ENCODE peak calls at places on chromosome 9, in seven cellular contexts. One of them, this sample, is unnamed. For H3K4me1 and H3K9me3, the result is how much of the 10 kb centered on the place peaks cover.

GRCh38 chr9:7119612-7120011 is 361.8 kb downstream of the KDM4C start:
- DNase-seq in adrenal gland: no peak
- DNase-seq in naive thymus-derived CD4-positive, alpha-beta T cell: no peak
- DNase-seq in pancreas: no peak
- DNase-seq in CD4-positive, CD25-positive, alpha-beta regulatory T cell: no peak
- DNase-seq in effector memory CD4-positive, alpha-beta T cell: no peak
- DNase-seq in endothelial cell of umbilical vein: no peak
- DNase-seq in this sample: no peak

GRCh38 chr9:88173378-88173999 is 35.2 kb upstream of the SPATA31C2 start:
- DNase-seq in adrenal gland: peak
- DNase-seq in naive thymus-derived CD4-positive, alpha-beta T cell: peak
- DNase-seq in pancreas: no peak
- DNase-seq in CD4-positive, CD25-positive, alpha-beta regulatory T cell: no peak
- DNase-seq in effector memory CD4-positive, alpha-beta T cell: peak
- DNase-seq in endothelial cell of umbilical vein: peak
- DNase-seq in this sample: peak

GRCh38 chr9:131696163-131696439 is 43.8 kb downstream of the RAPGEF1 start:
- DNase-seq in adrenal gland: no peak
- DNase-seq in naive thymus-derived CD4-positive, alpha-beta T cell: no peak
- DNase-seq in pancreas: no peak
- DNase-seq in CD4-positive, CD25-positive, alpha-beta regulatory T cell: no peak
- DNase-seq in effector memory CD4-positive, alpha-beta T cell: no peak
- DNase-seq in endothelial cell of umbilical vein: no peak
- DNase-seq in this sample: no peak

GRCh38 chr9:126423709-126424185 is 97.1 kb downstream of the MVB12B start:
- DNase-seq in adrenal gland: peak
- DNase-seq in naive thymus-derived CD4-positive, alpha-beta T cell: no peak
- DNase-seq in pancreas: no peak
- DNase-seq in CD4-positive, CD25-positive, alpha-beta regulatory T cell: no peak
- DNase-seq in effector memory CD4-positive, alpha-beta T cell: no peak
- DNase-seq in endothelial cell of umbilical vein: no peak
- DNase-seq in this sample: no peak

GRCh38 chr9:20032413-20033006 is 243.7 kb upstream of the SLC24A2 start:
- DNase-seq in adrenal gland: no peak
- DNase-seq in naive thymus-derived CD4-positive, alpha-beta T cell: no peak
- DNase-seq in pancreas: no peak
- DNase-seq in CD4-positive, CD25-positive, alpha-beta regulatory T cell: no peak
- DNase-seq in effector memory CD4-positive, alpha-beta T cell: no peak
- DNase-seq in endothelial cell of umbilical vein: peak
- DNase-seq in this sample: no peak

GRCh38 chr9:1939926-1940368 is 75.2 kb upstream of the SMARCA2 start:
- DNase-seq in adrenal gland: no peak
- DNase-seq in naive thymus-derived CD4-positive, alpha-beta T cell: peak
- DNase-seq in pancreas: no peak
- DNase-seq in CD4-positive, CD25-positive, alpha-beta regulatory T cell: no peak
- DNase-seq in effector memory CD4-positive, alpha-beta T cell: peak
- DNase-seq in endothelial cell of umbilical vein: peak
- DNase-seq in this sample: peak

GRCh38 chr9:130498298-130498917 is 53.6 kb downstream of the ASS1 start:
- DNase-seq in adrenal gland: no peak
- DNase-seq in naive thymus-derived CD4-positive, alpha-beta T cell: no peak
- DNase-seq in pancreas: peak
- DNase-seq in CD4-positive, CD25-positive, alpha-beta regulatory T cell: no peak
- DNase-seq in effector memory CD4-positive, alpha-beta T cell: no peak
- DNase-seq in endothelial cell of umbilical vein: no peak
- DNase-seq in this sample: no peak

GRCh38 chr9:77000330-77000729 is 19.1 kb upstream of the FOXB2 start:
- DNase-seq in adrenal gland: no peak
- DNase-seq in naive thymus-derived CD4-positive, alpha-beta T cell: no peak
- DNase-seq in pancreas: no peak
- DNase-seq in CD4-positive, CD25-positive, alpha-beta regulatory T cell: no peak
- DNase-seq in effector memory CD4-positive, alpha-beta T cell: no peak
- DNase-seq in endothelial cell of umbilical vein: no peak
- DNase-seq in this sample: no peak

GRCh38 chr9:126704157-126704941 is 90.6 kb downstream of the LMX1B start:
- DNase-seq in adrenal gland: peak
- DNase-seq in naive thymus-derived CD4-positive, alpha-beta T cell: peak
- DNase-seq in pancreas: peak
- DNase-seq in CD4-positive, CD25-positive, alpha-beta regulatory T cell: no peak
- DNase-seq in effector memory CD4-positive, alpha-beta T cell: no peak
- DNase-seq in endothelial cell of umbilical vein: no peak
- DNase-seq in this sample: no peak

GRCh38 chr9:72982161-72982799 is 29.4 kb upstream of the ALDH1A1 start:
- DNase-seq in adrenal gland: no peak
- DNase-seq in naive thymus-derived CD4-positive, alpha-beta T cell: no peak
- DNase-seq in pancreas: no peak
- DNase-seq in CD4-positive, CD25-positive, alpha-beta regulatory T cell: no peak
- DNase-seq in effector memory CD4-positive, alpha-beta T cell: no peak
- DNase-seq in endothelial cell of umbilical vein: no peak
- DNase-seq in this sample: no peak

GRCh38 chr9:99345451-99345850 is 123.4 kb downstream of the SEC61B start:
- DNase-seq in adrenal gland: no peak
- DNase-seq in naive thymus-derived CD4-positive, alpha-beta T cell: no peak
- DNase-seq in pancreas: no peak
- DNase-seq in CD4-positive, CD25-positive, alpha-beta regulatory T cell: no peak
- DNase-seq in effector memory CD4-positive, alpha-beta T cell: no peak
- DNase-seq in endothelial cell of umbilical vein: no peak
- DNase-seq in this sample: no peak

GRCh38 chr9:127311239-127311741 is 46.7 kb downstream of the GARNL3 start:
- DNase-seq in adrenal gland: peak
- DNase-seq in naive thymus-derived CD4-positive, alpha-beta T cell: no peak
- DNase-seq in pancreas: no peak
- DNase-seq in CD4-positive, CD25-positive, alpha-beta regulatory T cell: no peak
- DNase-seq in effector memory CD4-positive, alpha-beta T cell: no peak
- DNase-seq in endothelial cell of umbilical vein: peak
- DNase-seq in this sample: peak

GRCh38 chr9:19138084-19138483 is 10.8 kb upstream of the PLIN2 start:
- DNase-seq in adrenal gland: no peak
- DNase-seq in naive thymus-derived CD4-positive, alpha-beta T cell: no peak
- DNase-seq in pancreas: no peak
- DNase-seq in CD4-positive, CD25-positive, alpha-beta regulatory T cell: no peak
- DNase-seq in effector memory CD4-positive, alpha-beta T cell: no peak
- DNase-seq in endothelial cell of umbilical vein: no peak
- DNase-seq in this sample: no peak

GRCh38 chr9:106731910-106732309 is 131.1 kb upstream of the ZNF462 start:
- DNase-seq in adrenal gland: no peak
- DNase-seq in naive thymus-derived CD4-positive, alpha-beta T cell: no peak
- DNase-seq in pancreas: no peak
- DNase-seq in CD4-positive, CD25-positive, alpha-beta regulatory T cell: no peak
- DNase-seq in effector memory CD4-positive, alpha-beta T cell: no peak
- DNase-seq in endothelial cell of umbilical vein: no peak
- DNase-seq in this sample: no peak

GRCh38 chr9:74499111-74499601 is 2.0 kb downstream of the RORB start:
- DNase-seq in adrenal gland: peak
- DNase-seq in naive thymus-derived CD4-positive, alpha-beta T cell: no peak
- DNase-seq in pancreas: peak
- DNase-seq in CD4-positive, CD25-positive, alpha-beta regulatory T cell: no peak
- DNase-seq in effector memory CD4-positive, alpha-beta T cell: no peak
- DNase-seq in endothelial cell of umbilical vein: no peak
- DNase-seq in this sample: peak

GRCh38 chr9:124698265-124698664 is 72.8 kb downstream of the NR6A1 start:
- DNase-seq in adrenal gland: no peak
- DNase-seq in naive thymus-derived CD4-positive, alpha-beta T cell: no peak
- DNase-seq in pancreas: no peak
- DNase-seq in CD4-positive, CD25-positive, alpha-beta regulatory T cell: no peak
- DNase-seq in effector memory CD4-positive, alpha-beta T cell: no peak
- DNase-seq in endothelial cell of umbilical vein: no peak
- DNase-seq in this sample: peak

GRCh38 chr9:100869321-100869720 is 159.2 kb upstream of the PLPPR1 start:
- DNase-seq in adrenal gland: no peak
- DNase-seq in naive thymus-derived CD4-positive, alpha-beta T cell: no peak
- DNase-seq in pancreas: no peak
- DNase-seq in CD4-positive, CD25-positive, alpha-beta regulatory T cell: no peak
- DNase-seq in effector memory CD4-positive, alpha-beta T cell: no peak
- DNase-seq in endothelial cell of umbilical vein: no peak
- DNase-seq in this sample: no peak

GRCh38 chr9:79256691-79257213 is 315.0 kb upstream of the TLE4 start:
- DNase-seq in adrenal gland: no peak
- DNase-seq in naive thymus-derived CD4-positive, alpha-beta T cell: no peak
- DNase-seq in pancreas: no peak
- DNase-seq in CD4-positive, CD25-positive, alpha-beta regulatory T cell: no peak
- DNase-seq in effector memory CD4-positive, alpha-beta T cell: no peak
- DNase-seq in endothelial cell of umbilical vein: no peak
- DNase-seq in this sample: no peak

GRCh38 chr9:109705515-109705914 is 74.5 kb upstream of the PALM2AKAP2 start:
- DNase-seq in adrenal gland: no peak
- DNase-seq in naive thymus-derived CD4-positive, alpha-beta T cell: no peak
- DNase-seq in pancreas: no peak
- DNase-seq in CD4-positive, CD25-positive, alpha-beta regulatory T cell: no peak
- DNase-seq in effector memory CD4-positive, alpha-beta T cell: no peak
- DNase-seq in endothelial cell of umbilical vein: no peak
- DNase-seq in this sample: peak

GRCh38 chr9:20356392-20357206 is 265.7 kb downstream of the MLLT3 start:
- DNase-seq in adrenal gland: peak
- DNase-seq in naive thymus-derived CD4-positive, alpha-beta T cell: peak
- DNase-seq in pancreas: no peak
- DNase-seq in CD4-positive, CD25-positive, alpha-beta regulatory T cell: peak
- DNase-seq in effector memory CD4-positive, alpha-beta T cell: no peak
- DNase-seq in endothelial cell of umbilical vein: peak
- DNase-seq in this sample: peak

DNA sequence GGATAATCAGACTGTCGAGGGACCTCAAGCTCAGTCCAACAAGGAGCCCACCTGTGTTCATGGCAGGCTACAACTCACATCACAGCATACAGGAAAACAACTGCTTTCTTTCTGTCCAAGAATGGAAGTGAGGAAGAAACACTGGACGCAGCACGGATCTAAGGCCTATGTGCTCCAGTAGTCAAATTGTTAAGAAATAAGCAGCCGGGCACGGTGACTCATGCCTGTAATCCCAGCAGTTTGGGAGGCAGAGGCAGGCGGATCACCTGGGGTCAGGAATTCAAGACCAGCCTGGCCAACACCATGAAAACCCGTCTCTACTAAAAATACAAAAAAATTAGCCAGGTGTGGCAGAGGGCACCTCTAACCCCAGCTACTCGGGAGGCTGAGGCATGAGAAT is 427.8 kb downstream of the BNC2 start:
- DNase-seq in adrenal gland: peak
- DNase-seq in naive thymus-derived CD4-positive, alpha-beta T cell: no peak
- DNase-seq in pancreas: no peak
- DNase-seq in CD4-positive, CD25-positive, alpha-beta regulatory T cell: no peak
- DNase-seq in effector memory CD4-positive, alpha-beta T cell: no peak
- DNase-seq in endothelial cell of umbilical vein: no peak
- DNase-seq in this sample: peak
- H3K4me1 ChIP-seq in adrenal gland: under half
- H3K4me1 ChIP-seq in naive thymus-derived CD4-positive, alpha-beta T cell: under half
- H3K4me1 ChIP-seq in pancreas: under half
- H3K4me1 ChIP-seq in CD4-positive, CD25-positive, alpha-beta regulatory T cell: under half
- H3K4me1 ChIP-seq in effector memory CD4-positive, alpha-beta T cell: under half
- H3K4me1 ChIP-seq in endothelial cell of umbilical vein: under half
- H3K4me1 ChIP-seq in this sample: under half

GRCh38 chr9:40914772-40915659 is 213.5 kb downstream of the FOXD4L6 start:
- DNase-seq in adrenal gland: no peak
- DNase-seq in naive thymus-derived CD4-positive, alpha-beta T cell: no peak
- DNase-seq in pancreas: no peak
- DNase-seq in CD4-positive, CD25-positive, alpha-beta regulatory T cell: no peak
- DNase-seq in effector memory CD4-positive, alpha-beta T cell: no peak
- DNase-seq in endothelial cell of umbilical vein: no peak
- DNase-seq in this sample: no peak
- H3K9me3 ChIP-seq in adrenal gland: under half
- H3K9me3 ChIP-seq in naive thymus-derived CD4-positive, alpha-beta T cell: half or more
- H3K9me3 ChIP-seq in pancreas: under half
- H3K9me3 ChIP-seq in CD4-positive, CD25-positive, alpha-beta regulatory T cell: half or more
- H3K9me3 ChIP-seq in effector memory CD4-positive, alpha-beta T cell: half or more
- H3K9me3 ChIP-seq in endothelial cell of umbilical vein: under half
- H3K9me3 ChIP-seq in this sample: under half

DNA sequence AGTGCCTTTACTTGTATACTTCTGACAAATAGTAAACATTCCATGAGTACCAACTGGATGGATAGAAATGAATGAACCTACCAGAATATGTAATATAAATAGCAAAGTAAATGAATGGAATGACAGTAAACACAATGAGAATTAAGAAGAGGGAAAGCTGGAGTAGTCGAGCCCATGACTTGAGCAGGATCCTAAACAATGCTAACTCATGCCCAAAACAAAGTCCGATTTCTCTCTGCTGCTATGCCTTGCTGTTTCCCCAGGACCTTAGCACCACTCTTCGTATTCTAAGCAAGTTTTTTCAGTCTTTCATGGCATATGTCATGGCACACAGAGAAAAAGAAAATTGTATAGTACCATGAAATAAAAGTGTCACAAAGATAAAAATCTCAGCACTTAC is 1.8 kb downstream of the XPA start:
- DNase-seq in adrenal gland: no peak
- DNase-seq in naive thymus-derived CD4-positive, alpha-beta T cell: no peak
- DNase-seq in pancreas: no peak
- DNase-seq in CD4-positive, CD25-positive, alpha-beta regulatory T cell: no peak
- DNase-seq in effector memory CD4-positive, alpha-beta T cell: no peak
- DNase-seq in endothelial cell of umbilical vein: peak
- DNase-seq in this sample: no peak
- H3K27ac ChIP-seq in adrenal gland: no peak
- H3K27ac ChIP-seq in naive thymus-derived CD4-positive, alpha-beta T cell: peak
- H3K27ac ChIP-seq in pancreas: no peak
- H3K27ac ChIP-seq in CD4-positive, CD25-positive, alpha-beta regulatory T cell: peak
- H3K27ac ChIP-seq in effector memory CD4-positive, alpha-beta T cell: no peak
- H3K27ac ChIP-seq in endothelial cell of umbilical vein: no peak
- H3K27ac ChIP-seq in this sample: no peak

GRCh38 chr9:134413890-134414731 is 87.9 kb downstream of the RXRA start:
- DNase-seq in adrenal gland: peak
- DNase-seq in naive thymus-derived CD4-positive, alpha-beta T cell: no peak
- DNase-seq in pancreas: no peak
- DNase-seq in CD4-positive, CD25-positive, alpha-beta regulatory T cell: no peak
- DNase-seq in effector memory CD4-positive, alpha-beta T cell: no peak
- DNase-seq in endothelial cell of umbilical vein: peak
- DNase-seq in this sample: peak

GRCh38 chr9:134412298-134412711 is 86.0 kb downstream of the RXRA start:
- DNase-seq in adrenal gland: no peak
- DNase-seq in naive thymus-derived CD4-positive, alpha-beta T cell: no peak
- DNase-seq in pancreas: no peak
- DNase-seq in CD4-positive, CD25-positive, alpha-beta regulatory T cell: no peak
- DNase-seq in effector memory CD4-positive, alpha-beta T cell: no peak
- DNase-seq in endothelial cell of umbilical vein: no peak
- DNase-seq in this sample: no peak

GRCh38 chr9:134415026-134415425 is 88.8 kb downstream of the RXRA start:
- DNase-seq in adrenal gland: no peak
- DNase-seq in naive thymus-derived CD4-positive, alpha-beta T cell: no peak
- DNase-seq in pancreas: no peak
- DNase-seq in CD4-positive, CD25-positive, alpha-beta regulatory T cell: no peak
- DNase-seq in effector memory CD4-positive, alpha-beta T cell: no peak
- DNase-seq in endothelial cell of umbilical vein: no peak
- DNase-seq in this sample: no peak

GRCh38 chr9:134411451-134412297 is 85.4 kb downstream of the RXRA start:
- DNase-seq in adrenal gland: no peak
- DNase-seq in naive thymus-derived CD4-positive, alpha-beta T cell: no peak
- DNase-seq in pancreas: no peak
- DNase-seq in CD4-positive, CD25-positive, alpha-beta regulatory T cell: no peak
- DNase-seq in effector memory CD4-positive, alpha-beta T cell: no peak
- DNase-seq in endothelial cell of umbilical vein: no peak
- DNase-seq in this sample: peak

DNA sequence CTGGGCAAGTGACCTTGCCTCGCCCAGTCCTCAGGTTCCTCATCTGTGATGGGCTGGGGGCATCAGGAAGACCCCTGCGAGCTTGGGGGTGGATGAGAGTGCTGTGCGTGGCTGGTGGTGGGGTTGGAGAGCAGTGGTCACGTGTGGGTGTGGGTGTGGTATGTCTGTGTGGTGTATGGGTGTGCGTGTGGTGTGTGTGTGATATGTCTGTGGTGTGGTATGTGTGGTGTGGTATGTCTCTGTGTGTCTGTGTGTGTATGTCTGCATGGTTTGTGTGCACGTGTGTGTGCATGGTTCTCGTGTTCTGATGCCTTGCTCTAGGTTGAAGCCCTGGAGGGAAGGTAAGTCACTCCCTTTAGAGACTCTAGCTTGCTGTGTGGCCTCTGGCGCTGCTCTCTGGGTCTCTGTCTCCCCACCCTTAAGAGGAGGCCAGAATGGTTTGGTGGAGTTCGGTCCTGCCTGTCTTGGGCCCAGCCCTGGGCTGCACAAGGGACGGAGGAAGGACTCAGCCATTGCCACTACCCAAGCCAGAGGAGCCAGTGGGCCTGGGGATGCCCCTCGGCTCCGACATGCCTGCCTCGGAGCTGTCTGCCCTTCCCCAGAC is 87.0 kb downstream of the RXRA start:
- DNase-seq in adrenal gland: no peak
- DNase-seq in naive thymus-derived CD4-positive, alpha-beta T cell: no peak
- DNase-seq in pancreas: no peak
- DNase-seq in CD4-positive, CD25-positive, alpha-beta regulatory T cell: no peak
- DNase-seq in effector memory CD4-positive, alpha-beta T cell: no peak
- DNase-seq in endothelial cell of umbilical vein: no peak
- DNase-seq in this sample: no peak
- H3K4me1 ChIP-seq in adrenal gland: under half
- H3K4me1 ChIP-seq in naive thymus-derived CD4-positive, alpha-beta T cell: under half
- H3K4me1 ChIP-seq in pancreas: under half
- H3K4me1 ChIP-seq in CD4-positive, CD25-positive, alpha-beta regulatory T cell: under half
- H3K4me1 ChIP-seq in effector memory CD4-positive, alpha-beta T cell: under half
- H3K4me1 ChIP-seq in endothelial cell of umbilical vein: under half
- H3K4me1 ChIP-seq in this sample: under half

This sample was measured in cardiac muscle cell.